ENCODE peak calls at places on chromosomes 16 and 17, in seven cellular contexts. C is naive thymus-derived CD4-positive, alpha-beta T cell; M is lower lobe of right lung; O is mesendoderm; P is CD8-positive, alpha-beta T cell; Q is psoas muscle; V is adrenal gland. X is an unnamed sample.

GRCh38 chr17:79183221-79184158 is 108.9 kb downstream of the ENGASE start:
- DNase-seq in V (no peak), Q (no peak), M (no peak), O (peak), P (no peak), C (no peak), X (no peak)

GRCh38 chr17:63939884-63940283 is 7.8 kb upstream of the CD79B start:
- DNase-seq in P (no peak), Q (peak), C (no peak), V (no peak), O (peak), M (no peak), X (no peak)

GRCh38 chr17:19447085-19447583 is 36.1 kb downstream of the RNF112 start:
- DNase-seq in V (peak), O (peak), C (peak), M (no peak), Q (no peak), P (peak), X (peak)

GRCh38 chr17:82671071-82671470 is 22.8 kb upstream of the WDR45B start:
- DNase-seq in O (no peak), Q (no peak), C (no peak), V (no peak), M (no peak), P (no peak), X (no peak)

GRCh38 chr17:68398731-68399637 is 58.3 kb downstream of the WIPI1 start:
- DNase-seq in Q (peak), O (peak), M (peak), P (no peak), V (peak), C (no peak), X (no peak)

GRCh38 chr16:11183035-11183812 is 72.8 kb downstream of the SOCS1 start:
- DNase-seq in V (no peak), C (no peak), Q (no peak), O (peak), P (no peak), M (no peak), X (no peak)

GRCh38 chr16:70570967-70571570 is 47.5 kb downstream of the SF3B3 start:
- DNase-seq in C (no peak), Q (no peak), P (no peak), V (no peak), M (no peak), O (no peak), X (no peak)

GRCh38 chr17:72421128-72422092 is 300.6 kb downstream of the SOX9 start:
- DNase-seq in M (no peak), Q (peak), V (peak), P (no peak), C (no peak), O (peak), X (peak)

GRCh38 chr17:49959183-49959935 is 9.6 kb upstream of the DLX4 start:
- DNase-seq in C (no peak), O (peak), Q (no peak), M (no peak), P (no peak), V (no peak), X (no peak)

GRCh38 chr17:2101448-2102257 is 46.8 kb downstream of the HIC1 start:
- DNase-seq in M (peak), Q (peak), O (no peak), P (no peak), C (peak), V (peak), X (peak)

GRCh38 chr17:9905902-9906301 is 831 bp upstream of the RCVRN start:
- DNase-seq in O (peak), C (no peak), M (no peak), Q (peak), P (no peak), V (no peak), X (no peak)

DNA sequence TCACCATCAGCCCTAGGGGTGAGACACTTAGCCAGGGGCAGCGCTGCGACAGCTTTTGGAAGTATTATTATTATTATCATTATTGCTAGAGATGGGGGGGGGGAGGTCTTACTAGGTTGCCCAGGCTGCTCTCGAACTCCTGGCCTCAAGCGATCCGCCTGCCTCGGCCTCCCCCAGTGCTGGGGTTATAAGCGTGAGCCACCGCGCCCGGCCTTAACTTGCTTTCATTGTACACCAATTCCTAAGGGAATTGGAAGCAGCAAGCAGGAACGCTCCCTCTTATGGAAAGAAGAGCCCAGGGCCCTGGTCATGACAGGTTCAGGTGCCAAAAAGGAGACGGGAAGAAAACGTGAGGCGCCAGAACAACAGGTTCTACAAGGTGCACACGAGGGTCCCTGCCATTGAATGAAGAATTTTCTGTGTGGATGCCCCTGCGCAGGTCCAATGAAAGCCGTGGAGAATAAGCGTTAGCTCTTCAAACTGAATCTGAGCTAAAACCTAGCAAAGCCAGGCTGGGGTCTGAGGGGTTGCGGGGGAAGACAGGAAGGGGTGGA is 522 bp upstream of the RPL38 start:
- DNase-seq in O (no peak), M (no peak), V (no peak), C (no peak), P (no peak), Q (no peak), X (no peak)
- H3K27ac ChIP-seq in O (no peak), M (no peak), V (no peak), C (no peak), P (no peak), Q (no peak), X (no peak)

DNA sequence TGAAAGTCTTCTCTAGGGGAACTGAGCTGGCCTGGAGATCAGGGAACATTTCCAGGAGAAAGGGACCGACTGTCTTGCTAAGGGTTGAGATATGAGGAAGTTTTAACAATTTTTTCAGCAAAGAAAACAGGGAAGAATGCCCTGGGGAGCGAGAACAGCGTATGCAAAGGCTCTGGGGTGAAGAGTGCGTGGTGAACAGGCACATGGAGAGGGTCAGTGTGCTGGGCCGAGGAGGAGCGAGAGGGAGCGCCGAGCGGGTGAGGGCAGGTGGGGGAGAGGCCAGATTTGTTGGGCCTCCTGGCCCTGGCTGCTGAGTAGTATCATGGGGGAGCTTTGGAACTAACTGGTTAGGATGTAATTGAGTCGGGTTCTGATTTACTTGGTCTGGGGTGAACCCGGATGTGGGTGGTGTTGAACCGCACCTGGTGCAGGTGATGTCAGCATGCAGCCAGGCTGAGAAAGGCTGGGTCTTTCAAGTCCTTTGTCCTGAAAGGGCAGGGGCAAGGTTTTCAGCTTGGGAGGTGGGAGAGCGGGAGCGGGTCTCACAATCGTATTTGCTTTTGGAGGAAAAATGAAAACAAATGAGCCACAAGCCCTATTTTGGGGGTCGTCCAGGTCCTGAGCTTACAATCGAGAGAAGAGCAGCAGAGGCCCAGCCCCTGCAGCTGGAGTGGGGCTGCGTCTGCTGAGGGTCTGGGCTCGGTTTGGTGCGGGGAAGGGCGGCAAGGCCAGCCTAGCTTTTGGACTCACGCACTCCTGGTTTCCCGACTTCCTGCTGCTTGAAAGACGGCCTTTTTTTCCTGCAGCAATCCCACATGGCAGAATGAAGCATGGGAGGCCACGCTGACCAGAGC is 11.1 kb upstream of the WFDC1 start:
- DNase-seq in O (no peak), C (no peak), V (no peak), P (no peak), Q (no peak), M (no peak), X (no peak)
- H3K27ac ChIP-seq in O (no peak), C (no peak), V (peak), P (no peak), Q (peak), M (peak), X (no peak)

GRCh38 chr17:32006957-32007462 is at the start of gene LRRC37B:
- DNase-seq in C (peak), O (peak), V (peak), M (peak), P (peak), Q (peak), X (peak)
- H3K27ac ChIP-seq in C (peak), O (peak), V (peak), M (peak), P (peak), Q (peak), X (peak)

GRCh38 chr17:32626371-32626770 is 139.6 kb downstream of the CDK5R1 start:
- DNase-seq in P (no peak), M (no peak), Q (no peak), O (no peak), C (no peak), V (no peak), X (no peak)

GRCh38 chr17:32628645-32629044 is 141.9 kb downstream of the CDK5R1 start:
- DNase-seq in Q (no peak), V (no peak), M (no peak), P (no peak), C (no peak), O (no peak), X (no peak)

GRCh38 chr17:32629563-32630190 is 142.9 kb downstream of the CDK5R1 start:
- DNase-seq in M (no peak), O (no peak), Q (no peak), C (no peak), V (no peak), P (no peak), X (no peak)

GRCh38 chr17:32625971-32626370 is 139.2 kb downstream of the CDK5R1 start:
- DNase-seq in M (no peak), P (no peak), Q (no peak), C (no peak), O (no peak), V (no peak), X (no peak)

DNA sequence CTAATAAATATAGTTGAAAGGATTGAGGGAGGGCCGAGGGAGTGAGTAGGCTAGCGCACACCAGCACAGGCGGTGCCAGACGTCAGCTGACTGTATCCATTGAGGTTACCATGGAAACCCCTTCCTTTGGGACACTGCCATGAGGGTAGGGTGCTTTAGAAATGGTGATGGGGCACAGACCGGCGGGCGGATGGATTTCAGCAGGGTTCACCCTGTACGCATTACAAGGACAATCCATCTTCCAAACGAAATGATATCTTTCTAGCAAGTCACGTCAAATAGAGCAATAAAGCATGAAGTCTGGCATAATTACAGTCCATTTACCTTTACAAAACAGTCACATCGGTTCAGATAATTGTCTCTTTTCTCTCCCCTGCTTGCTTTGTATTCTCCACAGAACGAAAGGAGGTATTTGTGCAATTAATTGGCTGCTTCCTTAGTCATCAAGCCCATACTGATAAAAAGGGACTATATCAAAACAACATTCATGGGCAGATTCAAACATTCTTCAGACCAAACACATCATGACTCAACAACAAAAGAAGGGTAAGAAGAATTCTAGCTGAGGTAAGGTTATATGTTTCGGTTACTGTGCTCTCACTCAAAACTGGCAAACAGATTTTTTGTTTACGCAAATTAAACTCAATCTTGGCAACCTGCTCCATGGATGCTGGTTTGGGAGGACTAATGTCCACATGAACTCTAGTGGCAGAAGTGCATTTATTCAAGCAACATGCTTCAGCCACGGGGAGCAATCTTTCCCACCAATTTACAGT is 140.6 kb downstream of the CDK5R1 start:
- DNase-seq in M (no peak), Q (no peak), O (peak), P (no peak), V (no peak), C (no peak), X (no peak)
- H3K27ac ChIP-seq in M (no peak), Q (no peak), O (no peak), P (no peak), V (no peak), C (no peak), X (no peak)

GRCh38 chr17:38886643-38887010 is 16.8 kb downstream of the LASP1 start:
- DNase-seq in P (no peak), Q (no peak), C (no peak), O (no peak), V (no peak), M (no peak), X (no peak)
- H3K27ac ChIP-seq in P (peak), Q (no peak), C (peak), O (no peak), V (no peak), M (no peak), X (peak)

DNA sequence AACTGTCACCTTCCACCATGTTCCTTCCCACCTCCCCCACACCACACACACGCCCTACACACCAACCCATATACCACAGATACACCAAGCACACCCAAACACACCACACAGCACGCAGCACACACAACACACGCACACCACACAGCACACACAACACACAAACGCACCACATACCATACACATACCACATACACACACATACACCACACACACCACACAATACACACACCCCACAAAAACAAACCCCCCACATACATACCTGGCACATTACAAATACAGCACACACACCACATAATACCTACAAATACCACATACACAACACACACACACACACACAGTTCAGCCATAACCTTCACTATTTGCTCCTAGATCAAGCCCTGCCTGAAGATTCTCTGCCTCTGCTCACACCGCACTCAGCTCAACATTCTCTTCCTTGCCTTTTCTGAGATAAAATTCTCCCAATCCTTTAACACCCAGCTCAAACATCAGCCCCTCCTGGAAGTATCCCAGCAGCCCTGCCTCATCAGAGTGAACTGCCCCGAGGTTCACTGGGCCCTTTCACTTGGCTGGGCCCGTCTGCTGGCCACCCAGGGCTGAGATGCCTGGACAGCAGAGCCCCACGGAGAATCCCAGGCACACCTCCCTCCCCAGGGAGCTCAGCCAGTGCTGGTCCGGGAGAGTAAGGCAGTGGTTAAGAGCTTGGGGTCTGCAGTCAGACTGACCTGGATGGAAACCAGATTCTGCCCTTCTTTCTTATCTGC is 31.9 kb upstream of the CPNE2 start:
- DNase-seq in C (no peak), O (no peak), V (no peak), M (no peak), P (no peak), Q (no peak), X (no peak)
- H3K27ac ChIP-seq in C (peak), O (no peak), V (peak), M (peak), P (peak), Q (peak), X (no peak)

GRCh38 chr17:57918017-57918895 is 37.0 kb downstream of the CUEDC1 start:
- DNase-seq in V (no peak), M (no peak), O (peak), Q (no peak), C (no peak), P (no peak), X (no peak)
- H3K27ac ChIP-seq in V (no peak), M (peak), O (no peak), Q (peak), C (no peak), P (no peak), X (no peak)

GRCh38 chr17:7060165-7060890 is 16.4 kb upstream of the SLC16A11 start:
- DNase-seq in O (no peak), P (no peak), C (no peak), V (peak), M (no peak), Q (no peak), X (no peak)
- H3K27ac ChIP-seq in O (no peak), P (no peak), C (no peak), V (no peak), M (no peak), Q (no peak), X (no peak)

GRCh38 chr16:17744903-17745581 is 274.3 kb upstream of the XYLT1 start:
- DNase-seq in M (no peak), V (no peak), C (no peak), O (peak), Q (no peak), P (no peak), X (no peak)
- H3K27ac ChIP-seq in M (no peak), V (no peak), C (no peak), O (no peak), Q (no peak), P (no peak), X (no peak)

GRCh38 chr17:29612404-29613370 is 10.0 kb downstream of the CORO6 start:
- DNase-seq in C (no peak), P (no peak), Q (peak), V (no peak), O (no peak), M (no peak), X (no peak)

GRCh38 chr17:29608986-29609385 is 13.7 kb downstream of the CORO6 start:
- DNase-seq in M (no peak), V (no peak), Q (peak), C (no peak), P (no peak), O (no peak), X (no peak)

GRCh38 chr17:29611351-29612093 is 11.2 kb downstream of the CORO6 start:
- DNase-seq in P (no peak), M (no peak), C (no peak), Q (no peak), O (no peak), V (no peak), X (no peak)

GRCh38 chr17:29612094-29612403 is 10.7 kb downstream of the CORO6 start:
- DNase-seq in V (no peak), C (no peak), O (no peak), Q (no peak), M (no peak), P (no peak), X (no peak)

GRCh38 chr17:29610395-29610794 is 12.3 kb downstream of the CORO6 start:
- DNase-seq in O (no peak), M (no peak), V (no peak), P (no peak), Q (no peak), C (no peak), X (no peak)
- H3K27ac ChIP-seq in O (no peak), M (no peak), V (no peak), P (no peak), Q (no peak), C (no peak), X (no peak)

X was measured in CD4-positive, alpha-beta memory T cell.